ENCODE peak calls at places on chromosomes 13 and 19, in four cellular contexts. N, K, F and U are unnamed samples.
A peak's percentile ranks its signal among the peaks of the same experiment; 100 is the strongest.

GRCh38 chr19:27774827-27775226 is 1438.1 kb downstream of the UQCRFS1 start:
- DNase-seq in N (no peak), K (no peak), F (no peak), U (no peak)

GRCh38 chr19:48169585-48169973 is 565 bp downstream of the LIG1 start:
- DNase-seq in N (peak; percentile 88), K (peak; percentile 93), F (peak; percentile 20), U (peak; percentile 79)

GRCh38 chr13:97878421-97879375 is 74.8 kb upstream of the IPO5 start:
- DNase-seq in N (no peak), K (no peak), F (no peak), U (no peak)

GRCh38 chr19:41426952-41427646 is at the start of gene B3GNT8:
- DNase-seq in N (peak; percentile 52), K (no peak), F (peak; percentile 39), U (peak; percentile 90)

GRCh38 chr19:45769821-45770191 is 754 bp upstream of the SIX5 start:
- DNase-seq in N (peak; percentile 58), K (no peak), F (no peak), U (peak; percentile 56)

GRCh38 chr13:99322297-99323103 is 15.3 kb upstream of the GPR183 start:
- DNase-seq in N (no peak), K (no peak), F (no peak), U (no peak)

GRCh38 chr13:26976336-26976735 is 195.3 kb downstream of the USP12 start:
- DNase-seq in N (no peak), K (no peak), F (no peak), U (no peak)

GRCh38 chr13:21043898-21044297 is 17.5 kb downstream of the LATS2 start:
- DNase-seq in N (no peak), K (no peak), F (no peak), U (no peak)

GRCh38 chr19:13781547-13781946 is 7.3 kb downstream of the C19orf53 start:
- DNase-seq in N (no peak), K (no peak), F (peak; percentile 77), U (peak; percentile 55)

GRCh38 chr13:105471683-105472082 is 1063.8 kb downstream of the EFNB2 start:
- DNase-seq in N (no peak), K (no peak), F (no peak), U (no peak)

GRCh38 chr19:41328157-41328817 is 18.3 kb downstream of the CCDC97 start:
- DNase-seq in N (no peak), K (no peak), F (no peak), U (no peak)

GRCh38 chr13:70666883-70667282 is 558.6 kb upstream of the KLHL1 start:
- DNase-seq in N (no peak), K (no peak), F (no peak), U (no peak)

GRCh38 chr13:37681295-37682032 is 82.9 kb upstream of the POSTN start:
- DNase-seq in N (no peak), K (no peak), F (no peak), U (no peak)

GRCh38 chr13:61138857-61139256 is 276.8 kb downstream of the PCDH20 start:
- DNase-seq in N (no peak), K (no peak), F (no peak), U (no peak)

GRCh38 chr19:38250821-38251563 is 5.2 kb downstream of the PPP1R14A start:
- DNase-seq in N (no peak), K (no peak), F (peak; percentile 61), U (peak; percentile 91)

GRCh38 chr13:73618275-73618865 is 515.8 kb downstream of the KLF12 start:
- DNase-seq in N (no peak), K (no peak), F (no peak), U (no peak)

GRCh38 chr19:16208064-16208759 is 10.5 kb downstream of the AP1M1 start:
- DNase-seq in N (no peak), K (no peak), F (no peak), U (no peak)

GRCh38 chr13:64758520-64758919 is 2471.6 kb downstream of the PCDH9 start:
- DNase-seq in N (no peak), K (no peak), F (no peak), U (no peak)

GRCh38 chr19:44684892-44685847 is 13.8 kb upstream of the CEACAM16 start:
- DNase-seq in N (no peak), K (no peak), F (peak; percentile 38), U (peak; percentile 66)

GRCh38 chr19:1259206-1259872 is 9.8 kb upstream of the CIRBP start:
- DNase-seq in N (peak; percentile 76), K (no peak), F (no peak), U (peak; percentile 85)

GRCh38 chr19:44498988-44499387 is 1.3 kb downstream of the ZNF180 start:
- DNase-seq in N (no peak), K (no peak), F (no peak), U (no peak)

GRCh38 chr19:11881151-11881800 is 6.3 kb upstream of the ZNF69 start:
- DNase-seq in N (peak; percentile 38), K (no peak), F (no peak), U (peak; percentile 53)

GRCh38 chr19:7833225-7834156 is 3.5 kb downstream of the EVI5L start:
- DNase-seq in N (no peak), K (no peak), F (no peak), U (peak; percentile 79)

GRCh38 chr13:79749985-79750551 is 269.1 kb downstream of the NDFIP2 start:
- DNase-seq in N (no peak), K (no peak), F (no peak), U (peak; percentile 53)

GRCh38 chr19:32345261-32346207 is at the start of gene ZNF507:
- DNase-seq in N (peak; percentile 77), K (peak; percentile 89), F (peak; percentile 38), U (peak; percentile 87)

GRCh38 chr19:33293255-33294057 is 8.9 kb downstream of the CEBPA start:
- DNase-seq in N (no peak), K (no peak), F (no peak), U (no peak)

GRCh38 chr13:23321534-23322241 is 111.8 kb downstream of the SACS start:
- DNase-seq in N (no peak), K (peak; percentile 25), F (peak; percentile 63), U (peak; percentile 31)

GRCh38 chr19:33296473-33297060 is 5.8 kb downstream of the CEBPA start:
- DNase-seq in N (no peak), K (no peak), F (no peak), U (no peak)

GRCh38 chr13:35225582-35225981 is 250.9 kb downstream of the MAB21L1 start:
- DNase-seq in N (no peak), K (no peak), F (no peak), U (no peak)

GRCh38 chr13:113981201-113981605 is 7.3 kb upstream of the C13orf46 start:
- DNase-seq in N (no peak), K (no peak), F (peak; percentile 1), U (no peak)

GRCh38 chr19:28737021-28737525 is 475.9 kb downstream of the UQCRFS1 start:
- DNase-seq in N (no peak), K (no peak), F (no peak), U (no peak)

GRCh38 chr13:105202384-105202783 is 1333.1 kb downstream of the EFNB2 start:
- DNase-seq in N (no peak), K (no peak), F (no peak), U (no peak)